ENCODE peak calls at places on chromosome 15, in seven cellular contexts. One of them, this sample, is unnamed.

GRCh38 chr15:40368701-40369473 is 10.9 kb downstream of the DISP2 start:
- DNase-seq in K562: no peak
- DNase-seq in OCI-LY7: no peak
- DNase-seq in upper lobe of right lung: no peak
- DNase-seq in A549: no peak
- DNase-seq in cardiac muscle cell: no peak
- DNase-seq in uterus: no peak
- DNase-seq in this sample: no peak

GRCh38 chr15:39281094-39281493 is 299.8 kb upstream of the THBS1 start:
- DNase-seq in K562: no peak
- DNase-seq in OCI-LY7: no peak
- DNase-seq in upper lobe of right lung: no peak
- DNase-seq in A549: no peak
- DNase-seq in cardiac muscle cell: peak
- DNase-seq in uterus: no peak
- DNase-seq in this sample: no peak

GRCh38 chr15:22978691-22979068 is 1.5 kb downstream of the CYFIP1 start:
- DNase-seq in K562: no peak
- DNase-seq in OCI-LY7: no peak
- DNase-seq in upper lobe of right lung: no peak
- DNase-seq in A549: no peak
- DNase-seq in cardiac muscle cell: no peak
- DNase-seq in uterus: no peak
- DNase-seq in this sample: peak

GRCh38 chr15:61839541-61839940 is 220.7 kb downstream of the VPS13C start:
- DNase-seq in K562: no peak
- DNase-seq in OCI-LY7: no peak
- DNase-seq in upper lobe of right lung: no peak
- DNase-seq in A549: no peak
- DNase-seq in cardiac muscle cell: peak
- DNase-seq in uterus: no peak
- DNase-seq in this sample: no peak

GRCh38 chr15:77030928-77031375 is 36.0 kb downstream of the PSTPIP1 start:
- DNase-seq in K562: no peak
- DNase-seq in OCI-LY7: no peak
- DNase-seq in upper lobe of right lung: peak
- DNase-seq in A549: no peak
- DNase-seq in cardiac muscle cell: no peak
- DNase-seq in uterus: peak
- DNase-seq in this sample: peak

GRCh38 chr15:83322061-83322460 is 37.6 kb upstream of the BNC1 start:
- DNase-seq in K562: no peak
- DNase-seq in OCI-LY7: no peak
- DNase-seq in upper lobe of right lung: no peak
- DNase-seq in A549: no peak
- DNase-seq in cardiac muscle cell: peak
- DNase-seq in uterus: no peak
- DNase-seq in this sample: no peak

GRCh38 chr15:74172751-74173544 is 562 bp upstream of the ISLR start:
- DNase-seq in K562: no peak
- DNase-seq in OCI-LY7: no peak
- DNase-seq in upper lobe of right lung: no peak
- DNase-seq in A549: no peak
- DNase-seq in cardiac muscle cell: peak
- DNase-seq in uterus: peak
- DNase-seq in this sample: no peak

GRCh38 chr15:62519900-62520299 is 354.8 kb upstream of the C2CD4B start:
- DNase-seq in K562: no peak
- DNase-seq in OCI-LY7: no peak
- DNase-seq in upper lobe of right lung: no peak
- DNase-seq in A549: no peak
- DNase-seq in cardiac muscle cell: no peak
- DNase-seq in uterus: no peak
- DNase-seq in this sample: no peak

GRCh38 chr15:84911879-84912660 is 27.6 kb downstream of the SLC28A1 start:
- DNase-seq in K562: peak
- DNase-seq in OCI-LY7: no peak
- DNase-seq in upper lobe of right lung: no peak
- DNase-seq in A549: peak
- DNase-seq in cardiac muscle cell: peak
- DNase-seq in uterus: peak
- DNase-seq in this sample: no peak

GRCh38 chr15:58420579-58421043 is 11.2 kb upstream of the LIPC start:
- DNase-seq in K562: no peak
- DNase-seq in OCI-LY7: no peak
- DNase-seq in upper lobe of right lung: no peak
- DNase-seq in A549: no peak
- DNase-seq in cardiac muscle cell: no peak
- DNase-seq in uterus: no peak
- DNase-seq in this sample: no peak
- H3K4me3 ChIP-seq in K562: no peak
- H3K4me3 ChIP-seq in OCI-LY7: no peak
- H3K4me3 ChIP-seq in upper lobe of right lung: no peak
- H3K4me3 ChIP-seq in A549: no peak
- H3K4me3 ChIP-seq in cardiac muscle cell: no peak
- H3K4me3 ChIP-seq in uterus: no peak
- H3K4me3 ChIP-seq in this sample: no peak

GRCh38 chr15:63524316-63525015 is 20.1 kb downstream of the USP3 start:
- DNase-seq in K562: no peak
- DNase-seq in OCI-LY7: no peak
- DNase-seq in upper lobe of right lung: no peak
- DNase-seq in A549: no peak
- DNase-seq in cardiac muscle cell: no peak
- DNase-seq in uterus: no peak
- DNase-seq in this sample: no peak

GRCh38 chr15:63530762-63531299 is 26.4 kb downstream of the USP3 start:
- DNase-seq in K562: no peak
- DNase-seq in OCI-LY7: no peak
- DNase-seq in upper lobe of right lung: no peak
- DNase-seq in A549: no peak
- DNase-seq in cardiac muscle cell: no peak
- DNase-seq in uterus: no peak
- DNase-seq in this sample: no peak

GRCh38 chr15:63531586-63531985 is 27.2 kb downstream of the USP3 start:
- DNase-seq in K562: peak
- DNase-seq in OCI-LY7: no peak
- DNase-seq in upper lobe of right lung: no peak
- DNase-seq in A549: no peak
- DNase-seq in cardiac muscle cell: no peak
- DNase-seq in uterus: no peak
- DNase-seq in this sample: peak

GRCh38 chr15:63530235-63530634 is 25.8 kb downstream of the USP3 start:
- DNase-seq in K562: no peak
- DNase-seq in OCI-LY7: no peak
- DNase-seq in upper lobe of right lung: no peak
- DNase-seq in A549: no peak
- DNase-seq in cardiac muscle cell: no peak
- DNase-seq in uterus: no peak
- DNase-seq in this sample: no peak

GRCh38 chr15:63528138-63528659 is 23.8 kb downstream of the USP3 start:
- DNase-seq in K562: no peak
- DNase-seq in OCI-LY7: no peak
- DNase-seq in upper lobe of right lung: no peak
- DNase-seq in A549: no peak
- DNase-seq in cardiac muscle cell: no peak
- DNase-seq in uterus: no peak
- DNase-seq in this sample: no peak
- H3K4me3 ChIP-seq in K562: no peak
- H3K4me3 ChIP-seq in OCI-LY7: no peak
- H3K4me3 ChIP-seq in upper lobe of right lung: no peak
- H3K4me3 ChIP-seq in A549: no peak
- H3K4me3 ChIP-seq in cardiac muscle cell: no peak
- H3K4me3 ChIP-seq in uterus: no peak
- H3K4me3 ChIP-seq in this sample: no peak

DNA sequence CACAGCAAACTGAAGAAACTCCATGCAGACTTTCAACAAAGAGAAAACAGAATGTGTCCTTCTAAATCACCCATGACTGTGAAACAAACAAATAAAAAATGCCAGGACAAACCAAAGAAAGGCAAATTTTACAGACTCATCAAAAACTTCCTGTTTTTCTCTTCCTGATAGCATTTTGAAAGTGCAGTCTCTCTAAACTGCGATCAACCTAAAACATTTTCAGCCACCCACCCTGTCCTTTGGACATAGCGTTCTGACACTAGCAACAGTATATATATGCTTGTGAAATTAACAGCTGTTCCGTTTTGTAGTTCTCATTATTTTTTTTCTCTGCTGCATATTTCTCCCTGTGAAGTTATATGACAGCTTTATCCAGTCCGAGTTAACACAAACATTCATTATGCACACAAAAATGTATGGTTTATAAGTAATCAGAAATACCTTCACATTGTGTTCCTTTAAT is 151.7 kb downstream of the FBN1 start:
- DNase-seq in K562: no peak
- DNase-seq in OCI-LY7: no peak
- DNase-seq in upper lobe of right lung: no peak
- DNase-seq in A549: no peak
- DNase-seq in cardiac muscle cell: no peak
- DNase-seq in uterus: no peak
- DNase-seq in this sample: no peak
- H3K4me3 ChIP-seq in K562: no peak
- H3K4me3 ChIP-seq in OCI-LY7: no peak
- H3K4me3 ChIP-seq in upper lobe of right lung: no peak
- H3K4me3 ChIP-seq in A549: no peak
- H3K4me3 ChIP-seq in cardiac muscle cell: no peak
- H3K4me3 ChIP-seq in uterus: no peak
- H3K4me3 ChIP-seq in this sample: no peak

GRCh38 chr15:57310876-57311275 is 65.4 kb upstream of the CGNL1 start:
- DNase-seq in K562: no peak
- DNase-seq in OCI-LY7: no peak
- DNase-seq in upper lobe of right lung: no peak
- DNase-seq in A549: no peak
- DNase-seq in cardiac muscle cell: no peak
- DNase-seq in uterus: no peak
- DNase-seq in this sample: no peak

GRCh38 chr15:57307527-57308193 is 68.6 kb upstream of the CGNL1 start:
- DNase-seq in K562: no peak
- DNase-seq in OCI-LY7: no peak
- DNase-seq in upper lobe of right lung: no peak
- DNase-seq in A549: peak
- DNase-seq in cardiac muscle cell: no peak
- DNase-seq in uterus: no peak
- DNase-seq in this sample: no peak

GRCh38 chr15:57305009-57305408 is 71.3 kb upstream of the CGNL1 start:
- DNase-seq in K562: no peak
- DNase-seq in OCI-LY7: no peak
- DNase-seq in upper lobe of right lung: no peak
- DNase-seq in A549: no peak
- DNase-seq in cardiac muscle cell: no peak
- DNase-seq in uterus: no peak
- DNase-seq in this sample: no peak

GRCh38 chr15:57306305-57306943 is 69.9 kb upstream of the CGNL1 start:
- DNase-seq in K562: peak
- DNase-seq in OCI-LY7: peak
- DNase-seq in upper lobe of right lung: peak
- DNase-seq in A549: peak
- DNase-seq in cardiac muscle cell: peak
- DNase-seq in uterus: peak
- DNase-seq in this sample: peak

GRCh38 chr15:57306944-57307411 is 69.3 kb upstream of the CGNL1 start:
- DNase-seq in K562: no peak
- DNase-seq in OCI-LY7: no peak
- DNase-seq in upper lobe of right lung: no peak
- DNase-seq in A549: no peak
- DNase-seq in cardiac muscle cell: no peak
- DNase-seq in uterus: no peak
- DNase-seq in this sample: no peak
- H3K4me3 ChIP-seq in K562: no peak
- H3K4me3 ChIP-seq in OCI-LY7: peak
- H3K4me3 ChIP-seq in upper lobe of right lung: peak
- H3K4me3 ChIP-seq in A549: peak
- H3K4me3 ChIP-seq in cardiac muscle cell: peak
- H3K4me3 ChIP-seq in uterus: peak
- H3K4me3 ChIP-seq in this sample: no peak

GRCh38 chr15:75213212-75213767 is 11.6 kb downstream of the C15orf39 start:
- DNase-seq in K562: no peak
- DNase-seq in OCI-LY7: no peak
- DNase-seq in upper lobe of right lung: no peak
- DNase-seq in A549: no peak
- DNase-seq in cardiac muscle cell: no peak
- DNase-seq in uterus: no peak
- DNase-seq in this sample: no peak
- H3K4me3 ChIP-seq in K562: no peak
- H3K4me3 ChIP-seq in OCI-LY7: no peak
- H3K4me3 ChIP-seq in upper lobe of right lung: no peak
- H3K4me3 ChIP-seq in A549: no peak
- H3K4me3 ChIP-seq in cardiac muscle cell: no peak
- H3K4me3 ChIP-seq in uterus: no peak
- H3K4me3 ChIP-seq in this sample: no peak

This sample was measured in HAP-1.